ENCODE peak calls at places on chromosomes 13 and 19, in five cellular contexts. D is activated CD4-positive, alpha-beta memory T cell treated with anti-CD3 and anti-CD28 coated beads, Interleukin-2, amount 10 ng/mL, durations not matched to agents 7 days and 5 days; X is NCI-H524; H is ELR; O is neural progenitor cell. F is an unnamed sample.

GRCh38 chr19:11697284-11697855 is 41.4 kb downstream of the ZNF823 start:
- DNase-seq in D (no peak), X (no peak), H (no peak), O (no peak), F (no peak)

GRCh38 chr13:47499358-47500150 is 501.5 kb downstream of the SUCLA2 start:
- DNase-seq in D (no peak), X (no peak), H (peak), O (no peak), F (no peak)

GRCh38 chr13:20362642-20363041 is 130.5 kb upstream of the GJB6 start:
- DNase-seq in D (no peak), X (no peak), H (no peak), O (no peak), F (no peak)

GRCh38 chr19:14385492-14385891 is 4.2 kb downstream of the ADGRE5 start:
- DNase-seq in D (peak), X (no peak), H (no peak), O (no peak), F (no peak)

GRCh38 chr13:64274481-64275217 is 2859.0 kb upstream of the PCDH20 start:
- DNase-seq in D (no peak), X (no peak), H (no peak), O (no peak), F (no peak)

GRCh38 chr19:54178581-54179261 is 5.8 kb upstream of the TMC4 start:
- DNase-seq in D (peak), X (no peak), H (peak), O (peak), F (no peak)

GRCh38 chr13:113090415-113090770 is 15.2 kb upstream of the F7 start:
- DNase-seq in D (no peak), X (no peak), H (no peak), O (no peak), F (no peak)

GRCh38 chr19:23913931-23914330 is 755 bp upstream of the ZNF726 start:
- DNase-seq in D (no peak), X (no peak), H (no peak), O (no peak), F (no peak)

GRCh38 chr13:32048816-32049215 is 17.2 kb downstream of the FRY start:
- DNase-seq in D (no peak), X (no peak), H (no peak), O (no peak), F (no peak)

GRCh38 chr13:112764028-112764427 is 74.2 kb downstream of the ATP11A start:
- DNase-seq in D (no peak), X (no peak), H (no peak), O (no peak), F (peak)

GRCh38 chr13:111913790-111914189 is 153.2 kb upstream of the SOX1 start:
- DNase-seq in D (no peak), X (no peak), H (no peak), O (no peak), F (no peak)